ENCODE peak calls at places on chromosomes 4 and X, in nine cellular contexts. G is left ventricle myocardium inferior; E is activated CD8-positive, alpha-beta T cell treated with anti-CD3 and anti-CD28 coated beads for 36 hours; U is HFFc6; Y is pancreas; I is psoas muscle; T is right atrium auricular region; H is ovary; N is H9. Q is an unnamed sample.

GRCh38 chr4:161343188-161343950 is 820.4 kb downstream of the FSTL5 start:
- DNase-seq in N (no peak), Y (no peak), H (no peak), U (no peak), E (no peak), G (no peak), T (no peak), I (no peak), Q (no peak)

GRCh38 chr4:87209182-87209581 is 11.2 kb downstream of the KLHL8 start:
- DNase-seq in N (no peak), T (no peak), I (no peak), Y (no peak), H (no peak), U (no peak), E (no peak), G (no peak), Q (no peak)

GRCh38 chr4:61276034-61276433 is 75.9 kb downstream of the ADGRL3 start:
- DNase-seq in N (no peak), T (no peak), E (no peak), G (no peak), Y (no peak), H (no peak), U (no peak), I (no peak), Q (no peak)

GRCh38 chrX:130285069-130285620 is 16.4 kb upstream of the ZNF280C start:
- DNase-seq in G (no peak), E (no peak), I (no peak), T (no peak), U (peak; percentile 55), H (no peak), N (no peak), Y (no peak), Q (no peak)

GRCh38 chr4:82792912-82793649 is 5.5 kb downstream of the SCD5 start:
- DNase-seq in U (peak; percentile 29), H (no peak), T (no peak), I (no peak), N (peak; percentile 1), G (no peak), E (no peak), Y (no peak), Q (no peak)

GRCh38 chr4:64432674-64433073 is 23.4 kb upstream of the TECRL start:
- DNase-seq in I (no peak), E (no peak), Y (no peak), U (no peak), G (no peak), T (no peak), N (no peak), H (no peak), Q (no peak)

GRCh38 chr4:145937021-145937861 is 1.4 kb downstream of the ZNF827 start:
- DNase-seq in N (peak; percentile 56), G (peak; percentile 67), U (peak; percentile 62), E (peak; percentile 60), Y (peak; percentile 53), H (peak; percentile 80), I (peak; percentile 75), T (no peak), Q (peak; percentile 76)

GRCh38 chr4:107586321-107586720 is 133.7 kb downstream of the PAPSS1 start:
- DNase-seq in G (no peak), H (no peak), E (no peak), U (no peak), Y (no peak), N (no peak), T (no peak), I (no peak), Q (no peak)

GRCh38 chr4:87240341-87240740 is 19.9 kb upstream of the KLHL8 start:
- DNase-seq in E (no peak), H (no peak), Y (no peak), N (no peak), G (no peak), I (no peak), T (no peak), U (no peak), Q (no peak)

GRCh38 chr4:10173754-10174749 is 57.5 kb upstream of the WDR1 start:
- DNase-seq in G (peak; percentile 77), U (no peak), H (no peak), Y (peak; percentile 65), N (no peak), T (peak; percentile 68), E (no peak), I (no peak), Q (no peak)

GRCh38 chrX:76420237-76420636 is 7.3 kb upstream of the MAGEE1 start:
- DNase-seq in I (no peak), Y (no peak), E (no peak), U (no peak), N (no peak), G (no peak), T (no peak), H (no peak), Q (no peak)
- TF ChIP-seq CTCF in I (no peak), Y (no peak), E (no peak), U (peak; percentile 52), N (peak; percentile 52), G (peak; percentile 14), T (no peak), H (no peak), Q (no peak)

GRCh38 chr4:92299152-92299551 is 4.6 kb upstream of the GRID2 start:
- DNase-seq in H (no peak), Y (no peak), N (no peak), E (no peak), U (no peak), I (no peak), T (no peak), G (no peak), Q (no peak)
- TF ChIP-seq CTCF in H (no peak), Y (no peak), N (peak; percentile 55), E (no peak), U (peak; percentile 25), I (no peak), T (no peak), G (peak; percentile 20), Q (no peak)

DNA sequence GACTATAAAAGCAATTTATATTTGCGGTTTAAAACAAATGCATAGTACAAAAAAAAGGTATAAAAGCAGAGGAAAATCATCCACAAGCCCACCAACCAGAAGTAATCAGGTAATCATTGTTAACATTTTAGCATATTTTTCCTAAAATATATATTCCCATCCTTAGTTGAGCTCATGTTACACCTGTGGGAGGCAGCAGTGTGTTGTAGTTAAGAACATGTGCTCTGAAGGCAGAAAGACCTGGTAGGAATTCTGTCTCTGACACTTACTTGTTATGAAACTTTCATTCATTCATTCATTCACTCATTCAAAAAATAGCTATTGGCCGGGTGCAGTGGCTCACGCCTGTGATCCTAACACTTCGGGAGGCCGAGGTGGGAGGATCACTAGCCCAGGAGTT is 15.4 kb upstream of the CDKL5 start:
- DNase-seq in I (no peak), N (no peak), U (peak; percentile 35), H (no peak), E (peak; percentile 4), Y (no peak), G (no peak), T (no peak), Q (no peak)
- TF ChIP-seq CTCF in I (no peak), N (peak; percentile 49), U (peak; percentile 51), H (no peak), E (no peak), Y (no peak), G (peak; percentile 50), T (no peak), Q (no peak)

DNA sequence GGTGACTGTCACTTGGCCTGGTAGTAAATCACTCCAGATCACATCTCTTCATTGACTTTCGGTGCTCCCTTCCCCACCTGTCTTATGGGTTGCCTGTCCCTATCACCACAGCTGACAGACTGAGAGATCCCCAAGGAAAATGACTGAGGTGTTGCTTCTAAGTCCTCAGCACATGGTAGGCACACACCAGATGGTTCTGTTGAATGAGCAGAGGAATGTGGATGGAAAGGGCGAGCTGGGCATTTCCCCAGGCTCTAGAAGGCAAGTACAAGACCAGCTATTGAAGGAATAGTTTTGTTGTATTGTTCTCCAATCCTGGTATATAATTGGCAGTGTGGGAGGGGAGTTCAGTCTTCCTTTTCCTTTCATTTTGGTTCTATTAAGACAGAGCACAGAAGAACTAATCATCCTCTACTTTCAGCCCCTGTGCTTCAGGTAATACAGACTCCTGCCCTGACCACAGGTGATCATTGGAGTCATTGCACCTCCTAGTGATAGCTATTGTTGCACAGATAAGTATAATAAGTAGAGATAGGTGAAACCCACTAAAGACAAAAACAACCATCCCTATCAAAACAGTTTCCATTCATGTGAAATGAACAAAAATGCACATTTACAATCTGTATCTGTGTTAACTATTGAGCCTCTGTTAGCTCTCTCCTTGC is 158.6 kb downstream of the TRAM1L1 start:
- DNase-seq in I (no peak), Y (no peak), E (no peak), T (no peak), U (no peak), N (no peak), G (no peak), H (no peak), Q (no peak)
- TF ChIP-seq CTCF in I (no peak), Y (no peak), E (no peak), T (no peak), U (no peak), N (no peak), G (no peak), H (no peak), Q (no peak)

DNA sequence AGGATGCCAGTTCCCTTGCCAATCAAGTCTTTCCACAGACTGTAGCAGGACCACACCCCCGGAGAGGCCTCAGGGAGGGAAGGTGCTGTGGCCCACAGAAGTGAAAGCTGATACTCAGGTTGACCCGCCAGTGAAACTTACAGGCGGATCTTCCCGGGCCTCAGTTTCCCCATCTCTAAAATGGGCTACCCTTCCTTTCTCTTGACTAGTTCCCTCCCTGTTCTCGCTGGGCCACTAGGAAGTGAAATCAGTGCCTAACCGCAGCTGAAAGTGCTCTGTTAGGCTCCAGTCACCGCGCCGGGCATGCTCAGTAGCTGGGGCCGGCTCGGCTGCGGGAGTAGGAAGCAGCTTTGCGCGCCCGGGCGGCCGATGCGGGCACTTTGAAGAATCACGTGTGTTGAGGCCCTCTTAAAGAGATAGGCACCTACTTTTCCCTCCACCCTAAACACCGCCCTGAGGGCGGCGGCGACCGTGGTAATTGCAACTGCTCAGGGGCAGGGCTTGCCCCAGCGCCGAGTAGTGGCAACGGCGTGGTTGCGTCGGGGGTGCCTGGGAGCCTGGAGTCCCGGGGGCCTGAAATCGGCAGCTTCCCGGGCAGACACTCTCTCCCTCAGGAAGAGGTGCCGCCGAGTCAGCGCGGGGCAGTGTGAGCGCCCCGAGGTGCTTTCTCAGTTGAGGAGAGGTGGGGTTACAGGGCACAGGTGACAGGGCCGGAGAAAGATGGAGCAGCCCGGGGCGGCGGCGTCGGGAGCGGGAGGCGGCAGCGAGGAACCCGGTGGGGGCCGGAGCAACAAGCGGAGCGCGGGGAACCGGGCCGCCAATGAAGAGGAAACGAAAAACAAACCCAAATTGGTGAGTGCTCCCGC is at the start of gene DIAPH2:
- DNase-seq in I (peak; percentile 76), G (peak; percentile 71), E (peak; percentile 82), H (peak; percentile 73), Y (peak; percentile 77), U (peak; percentile 65), N (peak; percentile 90), T (peak; percentile 83), Q (peak; percentile 72)
- TF ChIP-seq CTCF in I (peak; percentile 35), G (peak; percentile 33), E (no peak), H (peak; percentile 12), Y (no peak), U (peak; percentile 26), N (peak; percentile 39), T (no peak), Q (no peak)

GRCh38 chr4:134465417-134465816 is 263.8 kb upstream of the PABPC4L start:
- DNase-seq in T (no peak), I (no peak), Y (no peak), E (no peak), U (no peak), G (no peak), N (no peak), H (no peak), Q (peak; percentile 17)

GRCh38 chr4:134471569-134471968 is 270.0 kb upstream of the PABPC4L start:
- DNase-seq in I (no peak), G (no peak), E (no peak), Y (no peak), N (no peak), H (no peak), T (no peak), U (no peak), Q (no peak)

GRCh38 chr4:134470544-134470943 is 269.0 kb upstream of the PABPC4L start:
- DNase-seq in N (peak; percentile 46), U (no peak), E (no peak), T (no peak), H (no peak), Y (peak; percentile 37), I (no peak), G (no peak), Q (peak; percentile 18)
- TF ChIP-seq CTCF in N (peak; percentile 77), U (peak; percentile 51), E (no peak), T (no peak), H (no peak), Y (no peak), I (no peak), G (peak; percentile 47), Q (peak; percentile 27)

Q was measured in glutamatergic neuron.